ENCODE peak calls at places on chromosomes 11 and 22, in five cellular contexts. V, J, D, Q and W are unnamed samples.

GRCh38 chr11:4960877-4961276 is 5.4 kb upstream of the OR51A2 start:
- DNase-seq in J (no peak), D (no peak), V (no peak), Q (no peak), W (no peak)

GRCh38 chr22:44583854-44584253 is 85.8 kb upstream of the RTL6 start:
- DNase-seq in Q (no peak), J (no peak), D (peak), V (no peak), W (no peak)

GRCh38 chr11:82858556-82859091 is 41.6 kb downstream of the PRCP start:
- DNase-seq in Q (no peak), J (no peak), D (no peak), V (no peak), W (no peak)

GRCh38 chr11:71209181-71209580 is 43.2 kb downstream of the SHANK2 start:
- DNase-seq in Q (no peak), D (no peak), J (no peak), V (no peak), W (no peak)

GRCh38 chr11:69361466-69361865 is 67.5 kb downstream of the MYEOV start:
- DNase-seq in J (no peak), Q (no peak), D (no peak), V (no peak), W (no peak)

GRCh38 chr11:29328961-29329441 is 687.8 kb downstream of the KCNA4 start:
- DNase-seq in D (peak), V (no peak), J (no peak), Q (peak), W (no peak)

GRCh38 chr11:56783448-56784041 is 35.0 kb upstream of the OR9G4 start:
- DNase-seq in J (peak), V (peak), D (no peak), Q (peak), W (no peak)

GRCh38 chr11:44886765-44887164 is 63.9 kb downstream of the TP53I11 start:
- DNase-seq in Q (no peak), V (no peak), D (peak), J (no peak), W (no peak)

GRCh38 chr11:18265949-18266348 is at the start of gene SAA1:
- DNase-seq in V (no peak), D (no peak), J (no peak), Q (no peak), W (no peak)

GRCh38 chr11:114586797-114587196 is 8.8 kb downstream of the NXPE4 start:
- DNase-seq in V (no peak), D (no peak), J (no peak), Q (no peak), W (no peak)

GRCh38 chr11:77501748-77502147 is 27.9 kb upstream of the PAK1 start:
- DNase-seq in D (no peak), V (no peak), Q (no peak), J (no peak), W (no peak)

GRCh38 chr22:33324228-33324627 is 266.0 kb upstream of the SYN3 start:
- DNase-seq in J (no peak), V (no peak), D (no peak), Q (no peak), W (no peak)

GRCh38 chr22:31872209-31872608 is 72.1 kb upstream of the YWHAH start:
- DNase-seq in Q (no peak), D (no peak), J (no peak), V (peak), W (no peak)

GRCh38 chr11:76143274-76143673 is 63.0 kb downstream of the WNT11 start:
- DNase-seq in Q (no peak), J (no peak), V (no peak), D (no peak), W (no peak)

GRCh38 chr11:73030130-73030529 is 112.0 kb downstream of the FCHSD2 start:
- DNase-seq in V (no peak), Q (no peak), D (no peak), J (no peak), W (no peak)

GRCh38 chr22:38098410-38099249 is 11.9 kb downstream of the BAIAP2L2 start:
- DNase-seq in D (no peak), J (peak), Q (no peak), V (no peak), W (no peak)

GRCh38 chr22:47564651-47565050 is 802.2 kb downstream of the TBC1D22A start:
- DNase-seq in J (no peak), V (peak), Q (no peak), D (no peak), W (no peak)

GRCh38 chr22:17914474-17914873 is 109.9 kb downstream of the MICAL3 start:
- DNase-seq in Q (no peak), V (no peak), D (no peak), J (no peak), W (no peak)

GRCh38 chr11:113873241-113873626 is 2.1 kb downstream of the USP28 start:
- DNase-seq in Q (no peak), J (no peak), V (no peak), D (no peak), W (no peak)

GRCh38 chr11:91932151-91932821 is 292.3 kb upstream of the FAT3 start:
- DNase-seq in D (no peak), V (no peak), J (no peak), Q (no peak), W (no peak)

GRCh38 chr22:38781033-38781432 is 12.9 kb downstream of the DNAL4 start:
- DNase-seq in V (no peak), D (no peak), Q (no peak), J (no peak), W (no peak)

GRCh38 chr11:114847599-114847998 is 169.3 kb downstream of the NXPE2 start:
- DNase-seq in V (no peak), Q (no peak), D (no peak), J (no peak), W (no peak)

GRCh38 chr11:125498521-125498920 is 2.5 kb upstream of the FEZ1 start:
- DNase-seq in J (no peak), V (no peak), Q (no peak), D (no peak), W (no peak)

GRCh38 chr11:7239877-7240276 is 11.8 kb upstream of the SYT9 start:
- DNase-seq in Q (no peak), J (no peak), D (no peak), V (no peak), W (no peak)

GRCh38 chr11:33257160-33257896 is at the start of gene HIPK3:
- DNase-seq in D (peak), J (peak), Q (no peak), V (peak), W (peak)

GRCh38 chr22:42611076-42611475 is 3.6 kb downstream of the POLDIP3 start:
- DNase-seq in J (no peak), Q (no peak), V (no peak), D (no peak), W (no peak)

GRCh38 chr11:80473562-80473961 is 1032.7 kb upstream of the TENM4 start:
- DNase-seq in J (no peak), V (no peak), D (no peak), Q (no peak), W (no peak)

GRCh38 chr22:28316014-28316413 is 363.6 kb downstream of the TTC28 start:
- DNase-seq in D (no peak), V (peak), J (no peak), Q (no peak), W (no peak)

GRCh38 chr22:35430897-35431322 is 31.0 kb downstream of the MCM5 start:
- DNase-seq in Q (peak), J (peak), D (peak), V (peak), W (peak)
- TF ChIP-seq POLR2A in Q (no peak), J (no peak), D (no peak), V (no peak), W (no peak)

DNA sequence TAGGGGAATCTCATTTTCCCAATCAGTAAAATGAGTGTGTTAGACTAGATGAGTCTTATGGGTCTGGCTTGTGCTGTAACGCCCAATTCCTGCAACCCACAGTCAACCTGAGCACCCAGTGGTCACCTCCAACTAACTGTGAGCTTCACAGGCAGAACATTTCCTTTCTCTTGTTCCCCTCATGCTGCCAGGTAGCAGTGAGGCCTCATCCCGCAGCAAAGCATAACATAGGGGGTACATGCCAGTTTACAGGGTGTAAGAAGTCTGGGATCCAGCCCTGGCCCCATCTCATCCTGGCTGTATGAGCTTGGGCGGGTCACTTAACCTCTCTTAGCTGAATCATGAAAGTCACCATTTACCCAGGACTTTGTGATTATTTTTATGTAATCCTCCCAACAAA is 3.7 kb downstream of the EFEMP2 start:
- DNase-seq in D (no peak), Q (no peak), V (no peak), J (no peak), W (no peak)
- TF ChIP-seq POLR2A in D (no peak), Q (no peak), V (no peak), J (no peak), W (no peak)

GRCh38 chr11:116791813-116792143 is at the start of gene APOA5:
- DNase-seq in D (no peak), J (no peak), Q (no peak), V (no peak), W (no peak)
- TF ChIP-seq POLR2A in D (no peak), J (no peak), Q (no peak), V (no peak), W (no peak)

GRCh38 chr11:119788911-119789560 is 60.0 kb upstream of the NECTIN1 start:
- DNase-seq in Q (no peak), V (no peak), D (no peak), J (no peak), W (no peak)

GRCh38 chr11:119785131-119785530 is 56.1 kb upstream of the NECTIN1 start:
- DNase-seq in J (no peak), V (no peak), D (no peak), Q (no peak), W (no peak)

GRCh38 chr11:119786431-119787073 is 57.6 kb upstream of the NECTIN1 start:
- DNase-seq in V (no peak), J (no peak), D (no peak), Q (no peak), W (no peak)

GRCh38 chr11:119788096-119788883 is 59.3 kb upstream of the NECTIN1 start:
- DNase-seq in V (no peak), D (no peak), Q (no peak), J (no peak), W (no peak)

DNA sequence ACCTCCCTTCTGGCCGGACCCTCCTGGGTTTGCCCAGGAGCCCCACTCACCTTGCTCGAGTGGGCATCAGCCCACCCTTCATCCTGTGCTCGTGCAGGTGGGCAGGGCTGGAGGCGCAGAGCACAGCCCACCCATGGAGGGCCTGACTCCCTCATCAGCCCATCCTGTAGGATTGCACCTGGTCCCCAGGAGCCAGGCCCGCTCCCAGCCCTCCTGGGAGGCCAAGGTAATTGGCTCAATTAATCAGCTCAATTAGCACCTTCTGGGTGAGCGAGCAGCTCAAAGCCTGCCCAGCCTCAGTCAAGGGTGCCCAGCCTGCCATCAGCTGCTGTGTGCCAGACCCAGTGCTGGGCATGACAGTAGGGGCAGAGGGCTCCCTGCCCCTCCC is 58.1 kb upstream of the NECTIN1 start:
- DNase-seq in Q (no peak), V (no peak), J (no peak), D (no peak), W (no peak)
- TF ChIP-seq POLR2A in Q (no peak), V (no peak), J (no peak), D (no peak), W (no peak)

GRCh38 chr11:67489860-67490726 is 7.3 kb downstream of the AIP start:
- DNase-seq in Q (no peak), J (no peak), V (no peak), D (no peak), W (no peak)

GRCh38 chr11:67490727-67491065 is 7.9 kb downstream of the AIP start:
- DNase-seq in Q (no peak), J (no peak), D (no peak), V (no peak), W (peak)

GRCh38 chr11:67492069-67492727 is 9.4 kb downstream of the AIP start:
- DNase-seq in J (no peak), D (no peak), V (no peak), Q (no peak), W (no peak)

GRCh38 chr11:67492801-67493547 is 10.1 kb downstream of the AIP start:
- DNase-seq in V (peak), Q (no peak), D (no peak), J (no peak), W (peak)

GRCh38 chr11:67491276-67492068 is 8.6 kb downstream of the AIP start:
- DNase-seq in V (no peak), Q (no peak), J (no peak), D (no peak), W (no peak)
- TF ChIP-seq POLR2A in V (no peak), Q (no peak), J (no peak), D (no peak), W (no peak)

DNA sequence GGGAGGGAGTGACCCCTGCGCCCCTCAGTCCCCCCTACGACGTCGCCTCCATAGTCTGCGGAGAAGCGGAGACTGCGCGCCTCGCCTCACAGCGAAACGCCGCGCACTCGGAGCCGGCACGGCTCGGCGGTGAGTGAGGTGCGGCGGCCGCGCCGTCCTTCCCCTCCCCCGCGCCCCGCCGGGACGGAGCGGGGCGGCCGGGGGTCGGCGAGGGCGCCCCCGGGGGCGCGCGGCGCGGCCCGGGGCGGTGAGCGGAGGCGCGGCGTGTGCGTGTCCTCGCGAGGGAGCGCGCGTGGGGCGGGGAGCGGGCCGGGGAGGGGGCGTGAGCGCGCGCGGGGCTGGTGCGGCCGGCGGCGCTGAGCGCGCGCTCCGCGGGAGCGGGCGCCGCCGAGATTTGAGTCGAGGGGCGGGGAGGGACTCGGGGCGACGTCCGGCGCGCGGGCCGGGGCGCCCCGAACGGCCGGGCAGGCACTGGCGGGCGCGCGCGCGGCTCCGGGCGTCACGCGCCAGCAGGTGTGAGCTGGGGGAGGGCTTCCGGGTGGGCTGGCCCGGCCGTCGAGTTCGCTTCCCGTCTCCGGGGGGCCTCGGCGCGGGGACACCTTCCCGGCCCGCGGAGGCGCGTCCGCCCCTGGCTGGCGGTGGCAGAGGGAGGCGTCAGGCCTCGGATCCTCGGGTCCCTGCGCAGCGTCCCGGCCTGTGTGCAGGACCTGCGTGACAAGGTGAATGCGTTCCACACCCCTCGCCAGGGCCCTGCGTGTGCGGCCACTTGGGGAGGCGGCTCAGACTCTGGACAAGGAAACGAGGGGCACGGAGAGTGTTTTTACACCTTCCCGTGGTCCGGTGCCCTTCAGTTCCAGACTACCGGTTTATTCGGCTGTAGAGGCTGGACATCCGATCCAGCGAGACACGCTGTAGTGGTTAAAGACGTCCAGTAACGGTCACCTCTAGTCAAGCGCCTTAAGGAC is 50.4 kb downstream of the FAM83F start:
- DNase-seq in Q (no peak), V (peak), J (peak), D (peak), W (peak)
- TF ChIP-seq POLR2A in Q (no peak), V (peak), J (peak), D (no peak), W (peak)

GRCh38 chr11:60133917-60134316 is 45.5 kb downstream of the MS4A2 start:
- DNase-seq in Q (no peak), J (no peak), V (no peak), D (no peak), W (no peak)

GRCh38 chr11:60130496-60130895 is 42.0 kb downstream of the MS4A2 start:
- DNase-seq in J (peak), D (peak), Q (peak), V (peak), W (no peak)

GRCh38 chr11:60128376-60128775 is 39.9 kb downstream of the MS4A2 start:
- DNase-seq in Q (no peak), D (no peak), J (no peak), V (no peak), W (no peak)

GRCh38 chr11:60129853-60130252 is 41.4 kb downstream of the MS4A2 start:
- DNase-seq in Q (no peak), D (no peak), V (no peak), J (no peak), W (no peak)

GRCh38 chr11:60131943-60132342 is 43.5 kb downstream of the MS4A2 start:
- DNase-seq in D (no peak), V (no peak), Q (no peak), J (no peak), W (no peak)
- TF ChIP-seq POLR2A in D (no peak), V (no peak), Q (no peak), J (no peak), W (no peak)

GRCh38 chr22:22887621-22888503 is at the start of gene IGLL5:
- DNase-seq in V (peak), Q (no peak), D (no peak), J (no peak), W (no peak)
- TF ChIP-seq POLR2A in V (no peak), Q (no peak), D (no peak), J (no peak), W (no peak)